ENCODE peak calls at places on chromosome 16, in six cellular contexts. C, G, N, S, A and X are unnamed samples.

GRCh38 chr16:31298958-31299357 is 39.2 kb downstream of the ITGAM start:
- DNase-seq in G (no peak), S (no peak), A (no peak), N (no peak), C (no peak), X (no peak)

GRCh38 chr16:79170565-79171242 is 429.8 kb downstream of the MAF start:
- DNase-seq in N (no peak), G (no peak), S (no peak), A (no peak), C (no peak), X (peak)

GRCh38 chr16:81640681-81641070 is 138.4 kb upstream of the PLCG2 start:
- DNase-seq in S (no peak), G (no peak), C (no peak), N (no peak), A (no peak), X (no peak)

GRCh38 chr16:26475579-26475978 is 591.1 kb upstream of the C16orf82 start:
- DNase-seq in N (no peak), S (no peak), A (no peak), C (no peak), G (no peak), X (no peak)

GRCh38 chr16:55534773-55535172 is 25.9 kb downstream of the LPCAT2 start:
- DNase-seq in G (no peak), C (no peak), S (no peak), A (no peak), N (no peak), X (no peak)

GRCh38 chr16:76193851-76194620 is 83.2 kb upstream of the CNTNAP4 start:
- DNase-seq in S (no peak), A (no peak), N (no peak), G (no peak), C (no peak), X (peak)

GRCh38 chr16:8173111-8173644 is 417.1 kb downstream of the TMEM114 start:
- DNase-seq in S (peak), N (peak), G (peak), A (peak), C (peak), X (peak)

GRCh38 chr16:81500833-81501521 is 56.4 kb downstream of the CMIP start:
- DNase-seq in N (no peak), G (no peak), S (no peak), C (peak), A (no peak), X (peak)

GRCh38 chr16:20023190-20023589 is 50.5 kb downstream of the GPR139 start:
- DNase-seq in C (peak), G (peak), S (peak), N (no peak), A (no peak), X (peak)

GRCh38 chr16:11384956-11385586 is 39.8 kb downstream of the RMI2 start:
- DNase-seq in S (no peak), G (no peak), C (no peak), N (no peak), A (no peak), X (no peak)

GRCh38 chr16:86512860-86513470 is 2.6 kb downstream of the FOXF1 start:
- DNase-seq in N (peak), G (peak), C (peak), A (no peak), S (peak), X (peak)

GRCh38 chr16:84175351-84176081 is 11.3 kb downstream of the TAF1C start:
- DNase-seq in C (peak), S (peak), G (peak), N (peak), A (peak), X (peak)

GRCh38 chr16:79415983-79416641 is 184.4 kb downstream of the MAF start:
- DNase-seq in G (no peak), N (no peak), C (no peak), A (no peak), S (no peak), X (no peak)

GRCh38 chr16:74742051-74742481 is 32.6 kb downstream of the FA2H start:
- DNase-seq in A (no peak), N (no peak), G (no peak), S (no peak), C (peak), X (peak)

GRCh38 chr16:31168848-31169247 is 11.1 kb upstream of the FUS start:
- DNase-seq in G (no peak), S (no peak), N (no peak), A (no peak), C (no peak), X (no peak)

GRCh38 chr16:27355610-27356009 is 41.8 kb downstream of the IL4R start:
- DNase-seq in A (peak), C (peak), G (peak), N (peak), S (no peak), X (peak)

GRCh38 chr16:88941051-88941932 is 35.7 kb downstream of the CBFA2T3 start:
- DNase-seq in G (no peak), N (no peak), S (no peak), A (no peak), C (no peak), X (no peak)

GRCh38 chr16:70391881-70392481 is 45.3 kb downstream of the DDX19A start:
- DNase-seq in C (peak), N (no peak), A (no peak), S (no peak), G (no peak), X (peak)

GRCh38 chr16:80828495-80828894 is 24.1 kb upstream of the CDYL2 start:
- DNase-seq in C (no peak), N (no peak), G (no peak), S (no peak), A (no peak), X (no peak)

GRCh38 chr16:21116148-21116693 is 34.4 kb downstream of the DNAH3 start:
- DNase-seq in N (peak), G (peak), C (no peak), A (no peak), S (no peak), X (no peak)
- H2BK15ac ChIP-seq in N (no peak), G (no peak), C (no peak), A (no peak), S (no peak), X (no peak)

GRCh38 chr16:68033101-68033500 is 10.0 kb downstream of the DUS2 start:
- DNase-seq in A (no peak), C (no peak), S (no peak), G (no peak), N (no peak), X (no peak)
- H2BK15ac ChIP-seq in A (no peak), C (no peak), S (no peak), G (no peak), N (no peak), X (no peak)

DNA sequence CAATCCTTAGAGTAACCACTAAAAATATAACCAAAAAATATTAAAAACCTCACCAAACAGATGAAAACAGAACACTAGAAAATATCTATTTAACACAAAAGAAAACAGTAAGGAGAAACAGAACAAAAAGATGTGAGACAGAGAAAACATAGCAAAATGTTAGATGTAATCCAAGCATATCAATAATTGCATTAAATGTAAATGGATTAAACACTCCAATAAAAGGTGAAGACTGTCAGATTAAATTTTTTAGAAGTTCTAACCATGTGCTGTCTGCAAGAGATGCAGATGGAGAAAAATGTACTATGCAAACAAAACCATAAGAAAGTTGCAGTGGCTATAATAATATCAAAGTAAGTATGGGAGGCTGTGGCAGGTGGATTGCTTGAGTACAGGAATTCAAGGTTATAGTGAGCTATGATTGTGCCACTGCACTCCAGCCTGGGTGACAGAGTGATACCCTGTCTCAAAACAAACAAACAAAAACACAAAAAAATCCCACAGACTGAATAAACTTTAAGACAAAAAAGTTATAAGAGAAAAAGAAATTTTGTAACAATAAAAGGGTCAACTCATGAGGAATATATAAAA is 53.9 kb downstream of the ADCY9 start:
- DNase-seq in N (no peak), G (no peak), S (no peak), A (no peak), C (no peak), X (no peak)
- H2BK15ac ChIP-seq in N (no peak), G (no peak), S (no peak), A (no peak), C (no peak), X (no peak)

GRCh38 chr16:13543850-13544249 is 376.1 kb upstream of the ERCC4 start:
- DNase-seq in C (no peak), N (no peak), A (no peak), G (peak), S (no peak), X (no peak)
- H2BK15ac ChIP-seq in C (no peak), N (no peak), A (no peak), G (no peak), S (peak), X (no peak)

DNA sequence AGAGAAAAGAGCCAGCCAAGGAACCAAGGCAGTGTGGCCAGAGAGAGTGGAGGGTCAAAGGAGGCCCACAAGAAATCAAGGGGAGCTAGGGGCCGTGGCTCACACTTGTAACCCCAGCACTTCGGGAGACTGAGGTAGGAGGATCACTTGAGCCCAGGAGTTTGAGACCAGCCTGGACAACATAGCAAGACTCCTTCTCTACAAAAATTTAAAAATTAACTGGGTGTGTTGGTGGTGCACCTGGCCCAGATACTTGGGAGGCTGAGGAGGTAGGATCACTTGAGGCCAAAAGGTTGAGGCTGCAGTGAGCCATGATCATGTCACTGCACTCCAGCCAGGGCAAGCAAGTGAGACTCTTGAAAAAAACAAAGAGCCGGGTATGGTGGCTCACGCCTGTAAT is 18.9 kb upstream of the TFAP4 start:
- DNase-seq in A (no peak), G (no peak), S (no peak), C (no peak), N (no peak), X (no peak)
- H2BK15ac ChIP-seq in A (no peak), G (no peak), S (no peak), C (no peak), N (no peak), X (no peak)

GRCh38 chr16:57786632-57787518 is 15.4 kb downstream of the KIFC3 start:
- DNase-seq in S (no peak), N (no peak), G (no peak), C (peak), A (no peak), X (no peak)

GRCh38 chr16:57788951-57789350 is 13.3 kb downstream of the KIFC3 start:
- DNase-seq in A (no peak), N (no peak), C (no peak), S (no peak), G (no peak), X (no peak)

GRCh38 chr16:57788252-57788841 is 13.9 kb downstream of the KIFC3 start:
- DNase-seq in A (no peak), C (no peak), G (peak), N (no peak), S (no peak), X (no peak)

GRCh38 chr16:57785924-57786323 is 16.4 kb downstream of the KIFC3 start:
- DNase-seq in S (no peak), N (no peak), G (no peak), C (no peak), A (no peak), X (no peak)

GRCh38 chr16:57787519-57787905 is 14.8 kb downstream of the KIFC3 start:
- DNase-seq in N (no peak), S (no peak), G (no peak), A (no peak), C (no peak), X (no peak)
- H2BK15ac ChIP-seq in N (no peak), S (no peak), G (no peak), A (no peak), C (no peak), X (no peak)

DNA sequence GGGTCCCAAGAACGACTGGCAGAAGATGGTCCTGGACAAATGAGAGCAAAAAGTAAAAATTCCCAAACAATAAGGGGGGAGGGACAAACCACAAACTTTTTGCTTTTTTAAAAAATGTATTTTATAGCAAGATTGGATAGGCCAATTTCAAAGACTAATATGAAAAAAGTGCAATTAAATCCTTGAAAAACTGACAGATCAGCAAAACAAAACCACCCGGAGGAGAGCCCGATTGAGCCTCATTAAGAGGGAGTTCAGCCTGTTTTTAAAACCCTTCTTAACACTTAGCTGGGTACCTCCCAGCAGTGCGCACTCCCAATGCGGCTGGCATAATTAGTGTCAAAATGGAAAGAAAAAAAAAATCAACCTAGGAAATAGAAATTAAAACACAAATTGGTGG is 193.4 kb downstream of the ZFHX3 start:
- DNase-seq in G (no peak), S (no peak), N (no peak), C (no peak), A (no peak), X (no peak)
- H2BK15ac ChIP-seq in G (no peak), S (no peak), N (no peak), C (no peak), A (no peak), X (no peak)